ENCODE peak calls at places on chromosome 2, in four cellular contexts. X, P, L and W are unnamed samples.

GRCh38 chr2:99481941-99482340 is 7.9 kb downstream of the REV1 start:
- DNase-seq in X (peak), P (no peak), L (peak), W (peak)

GRCh38 chr2:241724259-241724974 is 10.0 kb upstream of the D2HGDH start:
- DNase-seq in X (no peak), P (no peak), L (no peak), W (no peak)

GRCh38 chr2:220619525-220620267 is 952.4 kb downstream of the EPHA4 start:
- DNase-seq in X (peak), P (peak), L (peak), W (peak)

GRCh38 chr2:64212801-64213321 is 68.6 kb upstream of the PELI1 start:
- DNase-seq in X (peak), P (peak), L (peak), W (peak)

GRCh38 chr2:160365691-160366367 is 127.8 kb downstream of the RBMS1 start:
- DNase-seq in X (no peak), P (no peak), L (no peak), W (peak)

GRCh38 chr2:151669585-151670081 is 64.6 kb downstream of the NEB start:
- DNase-seq in X (no peak), P (no peak), L (no peak), W (no peak)

GRCh38 chr2:70789304-70790078 is 952 bp downstream of the FIGLA start:
- DNase-seq in X (peak), P (peak), L (peak), W (peak)

GRCh38 chr2:75516378-75517122 is 44.2 kb downstream of the EVA1A start:
- DNase-seq in X (no peak), P (no peak), L (peak), W (no peak)

GRCh38 chr2:159639712-159640111 is 23.4 kb upstream of the BAZ2B start:
- DNase-seq in X (no peak), P (no peak), L (no peak), W (no peak)

GRCh38 chr2:11656671-11657101 is 13.3 kb downstream of the NTSR2 start:
- DNase-seq in X (no peak), P (no peak), L (no peak), W (no peak)

GRCh38 chr2:217166241-217166640 is 306.4 kb upstream of the TNP1 start:
- DNase-seq in X (peak), P (peak), L (peak), W (peak)

GRCh38 chr2:30679416-30680088 is 127.7 kb downstream of the CAPN13 start:
- DNase-seq in X (peak), P (peak), L (peak), W (peak)

GRCh38 chr2:232623768-232624553 is 9.4 kb upstream of the EFHD1 start:
- DNase-seq in X (no peak), P (no peak), L (no peak), W (no peak)

GRCh38 chr2:33494155-33494779 is 17.8 kb downstream of the RASGRP3 start:
- DNase-seq in X (peak), P (peak), L (no peak), W (peak)

GRCh38 chr2:42560886-42561285 is 7.5 kb upstream of the MTA3 start:
- DNase-seq in X (peak), P (no peak), L (no peak), W (no peak)

GRCh38 chr2:59935005-59935404 is 618.4 kb downstream of the BCL11A start:
- DNase-seq in X (no peak), P (no peak), L (no peak), W (no peak)

GRCh38 chr2:239222346-239223028 is 178.3 kb downstream of the HDAC4 start:
- DNase-seq in X (peak), P (peak), L (peak), W (peak)

GRCh38 chr2:184154438-184154837 is 443.9 kb upstream of the ZNF804A start:
- DNase-seq in X (peak), P (no peak), L (no peak), W (peak)

DNA sequence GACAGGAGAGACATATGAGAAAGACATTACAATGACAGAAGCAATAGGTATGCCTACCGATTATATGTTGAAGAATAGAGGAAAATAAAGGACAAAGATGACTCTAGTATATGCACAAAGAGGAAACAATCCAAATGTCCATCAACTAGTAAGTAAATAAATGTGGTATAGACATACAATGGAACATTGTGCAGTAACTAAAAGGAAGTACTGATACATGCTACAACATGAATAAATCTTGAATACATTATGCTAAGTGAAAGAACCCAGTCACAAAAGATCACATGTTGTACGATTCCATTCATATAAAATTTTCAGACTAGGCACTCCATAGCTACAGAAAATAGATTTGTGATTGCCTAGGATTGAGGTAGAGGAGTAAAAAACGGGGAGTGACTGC is 28.5 kb upstream of the PGAP1 start:
- DNase-seq in X (no peak), P (no peak), L (no peak), W (no peak)
- H3K27ac ChIP-seq in X (no peak), P (no peak), L (no peak), W (no peak)

GRCh38 chr2:197805598-197806316 is 1.4 kb downstream of the PLCL1 start:
- DNase-seq in X (no peak), P (no peak), L (no peak), W (peak)
- H2AFZ ChIP-seq in X (no peak), P (peak), L (peak), W (peak)

GRCh38 chr2:72115361-72116080 is 32.1 kb downstream of the CYP26B1 start:
- DNase-seq in X (peak), P (peak), L (peak), W (peak)
- H3K27ac ChIP-seq in X (peak), P (no peak), L (no peak), W (peak)

GRCh38 chr2:106062627-106063026 is 131.5 kb downstream of the UXS1 start:
- DNase-seq in X (no peak), P (no peak), L (no peak), W (peak)

GRCh38 chr2:106065268-106065982 is 128.7 kb downstream of the UXS1 start:
- DNase-seq in X (no peak), P (no peak), L (no peak), W (no peak)

GRCh38 chr2:106068415-106068814 is 125.7 kb downstream of the UXS1 start:
- DNase-seq in X (no peak), P (no peak), L (peak), W (no peak)

GRCh38 chr2:106070181-106070580 is 123.9 kb downstream of the UXS1 start:
- DNase-seq in X (no peak), P (no peak), L (no peak), W (no peak)

GRCh38 chr2:106065983-106066826 is 127.9 kb downstream of the UXS1 start:
- DNase-seq in X (no peak), P (no peak), L (no peak), W (no peak)
- H2AFZ ChIP-seq in X (no peak), P (peak), L (no peak), W (no peak)

DNA sequence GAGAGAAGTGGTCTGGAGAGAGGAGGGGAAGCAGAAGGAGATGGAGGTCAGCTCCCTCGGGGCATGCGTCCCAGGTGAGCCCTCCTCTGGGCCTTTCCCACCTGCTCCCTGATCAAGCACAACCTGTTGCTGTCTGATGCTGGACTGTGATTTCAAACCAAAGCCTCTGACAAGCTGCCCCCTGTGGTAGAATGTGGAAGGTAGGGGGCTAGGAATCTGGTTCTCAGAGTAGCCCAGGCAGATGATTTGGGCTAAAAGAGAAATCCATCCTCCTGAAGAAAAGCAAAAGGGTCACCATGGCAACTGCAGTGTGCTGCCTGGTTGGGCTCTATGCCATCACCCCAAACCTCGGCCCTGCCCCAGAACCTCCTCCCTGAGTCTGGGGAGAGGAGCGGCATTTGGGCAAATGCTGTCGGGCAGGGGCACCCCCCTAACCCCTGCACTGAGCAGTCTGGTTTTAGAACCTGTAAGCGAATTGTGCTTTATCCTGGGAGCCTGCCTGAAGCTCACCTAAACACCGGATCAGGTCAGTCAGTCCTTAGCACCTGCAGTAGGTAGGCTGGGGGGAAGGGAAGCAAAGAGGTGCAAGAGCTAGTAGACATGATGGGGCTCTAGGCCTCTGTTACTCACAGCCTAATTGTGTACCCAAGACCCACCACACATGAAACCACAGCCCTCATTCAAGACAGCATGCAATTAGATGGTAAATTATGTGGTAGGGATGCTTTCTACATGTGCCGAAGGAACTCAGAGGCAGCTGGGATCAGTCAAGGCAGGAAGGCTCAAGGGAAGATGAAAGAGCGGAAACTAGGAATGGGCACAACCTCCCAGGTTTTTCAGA is 83.6 kb downstream of the DNMT3A start:
- DNase-seq in X (no peak), P (no peak), L (no peak), W (no peak)
- H3K27ac ChIP-seq in X (no peak), P (no peak), L (no peak), W (no peak)